ENCODE peak calls at places on chromosome 1, in five cellular contexts. One of them, this sample, is unnamed.

GRCh38 chr1:40625076-40625475 is 40.4 kb downstream of the RIMS3 start:
- DNase-seq in breast epithelium: no peak
- DNase-seq in CD8-positive, alpha-beta T cell: peak
- DNase-seq in foreskin keratinocyte: no peak
- DNase-seq in GM23338: peak
- DNase-seq in this sample: no peak

GRCh38 chr1:77220687-77221463 is 1.6 kb upstream of the PIGK start:
- DNase-seq in CD8-positive, alpha-beta T cell: no peak
- DNase-seq in GM23338: no peak
- DNase-seq in breast epithelium: no peak
- DNase-seq in foreskin keratinocyte: peak
- DNase-seq in this sample: peak

GRCh38 chr1:58874757-58875755 is 91.2 kb upstream of the JUN start:
- DNase-seq in GM23338: peak
- DNase-seq in CD8-positive, alpha-beta T cell: no peak
- DNase-seq in breast epithelium: no peak
- DNase-seq in foreskin keratinocyte: peak
- DNase-seq in this sample: no peak

GRCh38 chr1:225670356-225670755 is 17.4 kb upstream of the ENAH start:
- DNase-seq in CD8-positive, alpha-beta T cell: no peak
- DNase-seq in GM23338: no peak
- DNase-seq in foreskin keratinocyte: no peak
- DNase-seq in breast epithelium: no peak
- DNase-seq in this sample: no peak

GRCh38 chr1:6342031-6342430 is 51.5 kb downstream of the ACOT7 start:
- DNase-seq in foreskin keratinocyte: no peak
- DNase-seq in GM23338: no peak
- DNase-seq in CD8-positive, alpha-beta T cell: no peak
- DNase-seq in breast epithelium: no peak
- DNase-seq in this sample: no peak

GRCh38 chr1:173205146-173206051 is 1.7 kb downstream of the TNFSF4 start:
- DNase-seq in breast epithelium: no peak
- DNase-seq in foreskin keratinocyte: peak
- DNase-seq in CD8-positive, alpha-beta T cell: peak
- DNase-seq in GM23338: no peak
- DNase-seq in this sample: no peak

GRCh38 chr1:235083589-235084323 is 44.9 kb downstream of the TOMM20 start:
- DNase-seq in CD8-positive, alpha-beta T cell: peak
- DNase-seq in foreskin keratinocyte: peak
- DNase-seq in GM23338: peak
- DNase-seq in breast epithelium: peak
- DNase-seq in this sample: no peak

GRCh38 chr1:1775364-1776226 is 2.7 kb downstream of the NADK start:
- DNase-seq in foreskin keratinocyte: no peak
- DNase-seq in breast epithelium: no peak
- DNase-seq in CD8-positive, alpha-beta T cell: no peak
- DNase-seq in GM23338: peak
- DNase-seq in this sample: no peak

GRCh38 chr1:225772323-225772768 is 5.3 kb upstream of the SRP9 start:
- DNase-seq in CD8-positive, alpha-beta T cell: no peak
- DNase-seq in GM23338: peak
- DNase-seq in foreskin keratinocyte: peak
- DNase-seq in breast epithelium: peak
- DNase-seq in this sample: peak

GRCh38 chr1:181442181-181442525 is 41.2 kb upstream of the CACNA1E start:
- DNase-seq in GM23338: no peak
- DNase-seq in foreskin keratinocyte: no peak
- DNase-seq in CD8-positive, alpha-beta T cell: no peak
- DNase-seq in breast epithelium: no peak
- DNase-seq in this sample: no peak

DNA sequence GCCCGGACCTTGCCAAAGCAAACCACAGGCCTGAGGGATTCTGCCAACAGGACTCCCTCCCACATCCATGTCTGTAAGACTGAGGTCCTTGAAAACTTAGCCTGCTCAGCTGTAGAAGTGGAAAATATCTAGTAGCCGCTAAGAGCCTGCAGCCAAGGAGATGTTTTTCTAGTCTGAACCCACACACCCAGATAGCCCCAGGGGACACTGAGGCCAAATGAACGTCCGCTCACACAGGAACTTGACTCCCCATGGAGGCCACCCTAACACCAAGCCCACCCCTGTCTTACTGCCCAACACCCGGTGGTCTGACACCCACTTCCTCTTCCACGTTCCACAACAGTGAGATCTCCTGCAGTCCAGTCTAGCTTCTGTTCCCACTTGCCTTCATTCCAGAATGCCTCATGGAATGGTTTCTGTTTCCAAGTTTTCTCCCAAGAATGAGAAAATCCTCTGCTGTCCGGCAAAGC is 174.8 kb downstream of the PLPP3 start:
- DNase-seq in foreskin keratinocyte: no peak
- DNase-seq in CD8-positive, alpha-beta T cell: no peak
- DNase-seq in GM23338: no peak
- DNase-seq in breast epithelium: no peak
- DNase-seq in this sample: no peak
- H3K27ac ChIP-seq in foreskin keratinocyte: no peak
- H3K27ac ChIP-seq in CD8-positive, alpha-beta T cell: no peak
- H3K27ac ChIP-seq in GM23338: no peak
- H3K27ac ChIP-seq in breast epithelium: peak
- H3K27ac ChIP-seq in this sample: no peak

DNA sequence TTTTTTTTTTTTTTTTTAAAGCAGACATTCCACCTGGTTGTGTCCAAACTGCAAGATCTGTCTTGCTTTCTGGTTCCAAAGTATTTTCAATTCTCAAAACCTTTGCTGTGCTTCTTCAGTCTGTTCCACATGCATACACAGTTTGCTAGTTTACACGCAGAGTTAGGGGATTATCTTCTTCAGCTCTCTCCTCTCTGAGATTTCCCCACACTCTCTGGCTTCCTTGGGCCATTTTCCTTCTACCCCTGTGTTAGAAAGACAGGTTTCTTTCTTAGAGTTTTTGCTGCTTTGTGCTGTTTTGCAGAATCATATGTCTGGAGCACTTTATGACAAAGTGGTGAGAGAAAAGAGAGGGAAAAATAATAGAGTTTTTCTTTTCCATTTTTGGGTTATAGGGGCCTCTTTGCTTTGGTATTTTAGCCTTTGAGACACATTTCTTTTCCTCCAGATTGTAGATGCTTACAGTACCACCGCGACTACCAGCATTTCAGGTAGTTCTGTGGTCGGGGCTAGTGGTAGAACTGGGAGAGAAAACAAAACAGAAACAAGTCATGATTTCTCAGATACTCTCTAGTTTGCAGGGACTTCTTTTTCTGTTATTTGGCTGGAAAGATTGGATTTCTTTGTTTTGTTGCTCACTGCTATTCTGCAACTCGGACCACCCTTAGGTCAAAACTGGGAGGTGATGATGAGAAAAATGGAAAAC is 66.3 kb downstream of the RABGAP1L start:
- DNase-seq in breast epithelium: no peak
- DNase-seq in CD8-positive, alpha-beta T cell: no peak
- DNase-seq in foreskin keratinocyte: no peak
- DNase-seq in GM23338: no peak
- DNase-seq in this sample: no peak
- H3K27ac ChIP-seq in breast epithelium: no peak
- H3K27ac ChIP-seq in CD8-positive, alpha-beta T cell: no peak
- H3K27ac ChIP-seq in foreskin keratinocyte: no peak
- H3K27ac ChIP-seq in GM23338: no peak
- H3K27ac ChIP-seq in this sample: no peak

GRCh38 chr1:86548863-86549262 is 2.0 kb downstream of the CLCA4 start:
- DNase-seq in foreskin keratinocyte: no peak
- DNase-seq in breast epithelium: no peak
- DNase-seq in GM23338: no peak
- DNase-seq in CD8-positive, alpha-beta T cell: no peak
- DNase-seq in this sample: no peak
- H3K27ac ChIP-seq in foreskin keratinocyte: no peak
- H3K27ac ChIP-seq in breast epithelium: no peak
- H3K27ac ChIP-seq in GM23338: no peak
- H3K27ac ChIP-seq in CD8-positive, alpha-beta T cell: no peak
- H3K27ac ChIP-seq in this sample: no peak

GRCh38 chr1:117215733-117216462 is 5.2 kb upstream of the VTCN1 start:
- DNase-seq in GM23338: no peak
- DNase-seq in breast epithelium: no peak
- DNase-seq in CD8-positive, alpha-beta T cell: no peak
- DNase-seq in foreskin keratinocyte: no peak
- DNase-seq in this sample: no peak
- H3K27ac ChIP-seq in GM23338: no peak
- H3K27ac ChIP-seq in breast epithelium: peak
- H3K27ac ChIP-seq in CD8-positive, alpha-beta T cell: no peak
- H3K27ac ChIP-seq in foreskin keratinocyte: no peak
- H3K27ac ChIP-seq in this sample: no peak

DNA sequence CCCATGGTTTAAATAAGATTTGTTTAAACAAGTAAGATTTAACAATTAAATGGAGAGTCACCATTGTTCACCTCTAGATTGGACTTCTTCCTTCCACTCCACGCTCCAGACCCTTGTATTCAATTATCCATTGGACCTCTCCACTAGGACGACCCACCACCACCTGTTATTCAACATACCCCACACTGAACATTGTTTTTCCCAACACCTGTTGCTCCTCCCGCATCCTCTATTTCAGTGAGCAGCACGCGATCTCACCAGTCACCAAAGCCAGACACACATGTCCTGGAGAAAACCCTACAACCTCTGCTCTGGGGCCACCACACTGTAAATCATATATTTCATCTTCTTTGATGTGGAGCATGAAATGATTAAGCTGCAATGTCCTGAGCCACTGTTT is 28.6 kb downstream of the ATP8B2 start:
- DNase-seq in GM23338: no peak
- DNase-seq in foreskin keratinocyte: no peak
- DNase-seq in CD8-positive, alpha-beta T cell: no peak
- DNase-seq in breast epithelium: no peak
- DNase-seq in this sample: no peak
- H3K27ac ChIP-seq in GM23338: no peak
- H3K27ac ChIP-seq in foreskin keratinocyte: no peak
- H3K27ac ChIP-seq in CD8-positive, alpha-beta T cell: no peak
- H3K27ac ChIP-seq in breast epithelium: no peak
- H3K27ac ChIP-seq in this sample: no peak

GRCh38 chr1:66282885-66283284 is 251.1 kb upstream of the SGIP1 start:
- DNase-seq in GM23338: no peak
- DNase-seq in foreskin keratinocyte: no peak
- DNase-seq in CD8-positive, alpha-beta T cell: no peak
- DNase-seq in breast epithelium: no peak
- DNase-seq in this sample: no peak
- H3K27ac ChIP-seq in GM23338: no peak
- H3K27ac ChIP-seq in foreskin keratinocyte: peak
- H3K27ac ChIP-seq in CD8-positive, alpha-beta T cell: no peak
- H3K27ac ChIP-seq in breast epithelium: peak
- H3K27ac ChIP-seq in this sample: no peak

This sample was measured in epithelial cell of prostate.